ENCODE peak calls at places on chromosomes 16 and 17, in ten cellular contexts. Q is esophagus muscularis mucosa, Y is stomach, X is K562, N is HCT116, E is endothelial cell of umbilical vein, K is upper lobe of left lung, O is sigmoid colon, S is prostate gland, M is transverse colon. R is an unnamed sample.
A peak's percentile ranks its signal among the peaks of the same experiment; 100 is the strongest.

GRCh38 chr16:50334106-50334975 is 34.4 kb downstream of the BRD7 start:
- DNase-seq in Q (no peak), Y (no peak), X (no peak), N (no peak), E (no peak), K (peak; percentile 43), O (no peak), S (no peak), M (no peak), R (no peak)

GRCh38 chr16:68658258-68658973 is 13.3 kb downstream of the CDH3 start:
- DNase-seq in Q (no peak), Y (no peak), X (no peak), N (peak; percentile 83), E (no peak), K (no peak), O (no peak), S (peak; percentile 82), M (no peak), R (no peak)

GRCh38 chr16:8426569-8426968 is 163.7 kb downstream of the TMEM114 start:
- DNase-seq in Q (no peak), Y (no peak), X (no peak), N (no peak), E (no peak), K (no peak), O (no peak), S (no peak), M (no peak), R (no peak)

GRCh38 chr17:8964801-8965393 is 610 bp downstream of the PIK3R5 start:
- DNase-seq in Q (no peak), Y (no peak), X (no peak), N (no peak), E (no peak), K (no peak), O (no peak), S (no peak), M (no peak), R (no peak)

GRCh38 chr17:15371731-15372130 is 30.3 kb upstream of the TEKT3 start:
- DNase-seq in Q (no peak), Y (no peak), X (no peak), N (no peak), E (no peak), K (no peak), O (no peak), S (no peak), M (no peak), R (no peak)

GRCh38 chr16:11500720-11501346 is 85.9 kb downstream of the LITAF start:
- DNase-seq in Q (no peak), Y (no peak), X (no peak), N (no peak), E (no peak), K (no peak), O (no peak), S (no peak), M (no peak), R (no peak)

GRCh38 chr17:6456914-6457687 is 12.8 kb downstream of the PIMREG start:
- DNase-seq in Q (no peak), Y (peak; percentile 50), X (peak; percentile 76), N (no peak), E (peak; percentile 41), K (no peak), O (no peak), S (no peak), M (peak; percentile 44), R (no peak)

GRCh38 chr16:73713301-73713700 is 583.3 kb upstream of the PSMD7 start:
- DNase-seq in Q (peak; percentile 50), Y (no peak), X (no peak), N (no peak), E (no peak), K (no peak), O (no peak), S (no peak), M (no peak), R (no peak)

GRCh38 chr17:7756968-7757367 is 39.4 kb downstream of the DNAH2 start:
- DNase-seq in Q (no peak), Y (no peak), X (no peak), N (no peak), E (no peak), K (no peak), O (no peak), S (no peak), M (no peak), R (no peak)

GRCh38 chr17:17141279-17141678 is 64.9 kb downstream of the PLD6 start:
- DNase-seq in Q (no peak), Y (no peak), X (no peak), N (no peak), E (no peak), K (no peak), O (no peak), S (no peak), M (no peak), R (no peak)

GRCh38 chr16:89709716-89710480 is 8.4 kb upstream of the SPATA2L start:
- DNase-seq in Q (no peak), Y (no peak), X (no peak), N (no peak), E (no peak), K (peak; percentile 35), O (no peak), S (no peak), M (no peak), R (no peak)
- TF ChIP-seq POLR2AphosphoS5 in Q (no peak), Y (no peak), X (no peak), N (no peak), E (no peak), K (no peak), O (no peak), S (no peak), M (no peak), R (no peak)

DNA sequence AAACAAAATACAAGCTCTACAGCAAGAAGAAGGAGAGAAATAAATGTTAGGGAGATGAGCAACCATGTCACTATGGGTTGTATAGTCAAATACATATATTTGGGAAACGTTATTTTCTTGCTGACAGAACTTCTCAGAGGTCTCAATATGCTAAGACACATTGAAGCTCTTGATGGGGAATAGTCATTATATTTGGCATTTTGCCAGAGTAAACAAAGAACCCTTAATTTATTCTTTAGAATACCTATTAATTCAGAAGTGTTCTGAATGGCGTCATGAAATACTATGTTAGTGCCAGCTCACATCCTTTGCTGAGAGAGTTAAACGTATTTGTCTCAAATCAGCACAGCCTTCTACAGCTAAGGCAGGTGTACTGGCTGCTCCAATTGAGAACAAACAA is 458.9 kb downstream of the CDH13 start:
- DNase-seq in Q (no peak), Y (no peak), X (no peak), N (no peak), E (no peak), K (no peak), O (no peak), S (no peak), M (no peak), R (no peak)
- TF ChIP-seq POLR2A in Q (no peak), Y (no peak), X (no peak), N (no peak), E (no peak), K (no peak), O (no peak), S (no peak), M (no peak), R (no peak)

DNA sequence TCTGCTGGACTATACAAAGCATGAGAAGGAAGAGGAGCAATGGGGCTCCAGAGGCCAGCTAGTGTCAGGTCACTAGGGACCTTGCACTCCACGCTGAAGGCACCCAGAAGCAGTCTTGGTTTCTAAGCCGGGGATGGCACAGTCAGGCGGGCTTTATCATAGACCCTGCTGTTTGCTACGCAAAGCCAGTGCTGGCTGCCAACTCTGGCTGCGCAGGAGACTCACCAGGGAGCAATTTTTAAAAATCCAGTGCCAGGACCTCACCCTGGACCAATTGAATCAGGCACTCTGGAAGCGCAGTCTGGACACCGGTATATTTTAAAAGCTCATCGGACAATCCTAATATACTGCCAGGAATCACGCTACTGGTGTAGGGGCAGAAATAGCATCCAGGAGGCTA is 368.5 kb upstream of the XYLT1 start:
- DNase-seq in Q (no peak), Y (no peak), X (no peak), N (no peak), E (no peak), K (no peak), O (no peak), S (no peak), M (no peak), R (no peak)
- TF ChIP-seq POLR2AphosphoS5 in Q (no peak), Y (no peak), X (no peak), N (no peak), E (no peak), K (no peak), O (no peak), S (no peak), M (no peak), R (no peak)

GRCh38 chr17:5381542-5381941 is 37.9 kb downstream of the NUP88 start:
- DNase-seq in Q (no peak), Y (no peak), X (no peak), N (no peak), E (no peak), K (no peak), O (no peak), S (no peak), M (no peak), R (no peak)

GRCh38 chr17:5380491-5381135 is 38.8 kb downstream of the NUP88 start:
- DNase-seq in Q (no peak), Y (no peak), X (no peak), N (no peak), E (no peak), K (no peak), O (no peak), S (no peak), M (no peak), R (no peak)

GRCh38 chr17:5378566-5379207 is 40.8 kb downstream of the NUP88 start:
- DNase-seq in Q (no peak), Y (no peak), X (no peak), N (no peak), E (no peak), K (no peak), O (no peak), S (no peak), M (no peak), R (no peak)

DNA sequence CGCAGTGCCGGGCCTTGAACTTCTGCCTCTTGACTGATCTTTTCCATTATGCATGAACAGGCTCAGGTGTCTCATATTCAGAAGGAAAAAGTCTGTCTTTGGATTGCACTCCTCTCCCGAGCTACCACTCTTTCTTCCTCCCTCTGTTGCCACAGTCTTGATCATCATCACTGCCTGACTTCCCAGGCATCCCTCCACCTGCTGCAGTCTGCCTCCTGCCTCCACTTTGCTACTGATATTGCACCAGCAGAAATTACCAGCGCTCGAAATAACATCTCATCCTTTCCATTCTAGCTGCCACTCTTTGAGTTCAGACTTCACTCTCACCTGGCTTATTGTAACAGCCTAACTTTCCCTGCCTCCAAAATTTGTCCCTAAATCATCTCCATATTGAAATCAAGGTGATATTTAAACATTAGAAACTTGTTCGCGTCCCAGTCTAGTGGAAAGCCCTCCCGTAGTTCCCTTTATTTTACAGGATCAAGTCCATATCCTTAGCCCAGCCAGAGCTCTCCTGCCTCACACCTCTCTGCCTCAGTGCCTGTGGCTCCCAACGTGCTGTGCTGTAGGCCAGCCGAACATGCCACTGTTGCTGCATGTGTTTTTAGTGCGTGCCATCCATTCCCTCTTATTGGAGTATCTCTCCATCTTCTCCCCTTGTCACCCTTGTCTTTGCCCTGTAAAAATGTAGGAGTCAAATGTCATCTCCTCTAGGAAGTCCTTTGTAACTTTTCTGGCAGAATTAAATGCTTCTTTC is 39.9 kb downstream of the NUP88 start:
- DNase-seq in Q (no peak), Y (no peak), X (no peak), N (no peak), E (no peak), K (no peak), O (no peak), S (no peak), M (no peak), R (no peak)
- TF ChIP-seq POLR2A in Q (no peak), Y (no peak), X (peak; percentile 21), N (no peak), E (no peak), K (no peak), O (no peak), S (no peak), M (no peak), R (no peak)

GRCh38 chr16:82655315-82655714 is 28.5 kb downstream of the CDH13 start:
- DNase-seq in Q (no peak), Y (peak; percentile 36), X (no peak), N (no peak), E (peak; percentile 81), K (no peak), O (peak; percentile 43), S (no peak), M (peak; percentile 45), R (no peak)
- TF ChIP-seq POLR2AphosphoS5 in Q (peak; percentile 4), Y (no peak), X (no peak), N (no peak), E (peak; percentile 62), K (no peak), O (no peak), S (no peak), M (no peak), R (no peak)